ENCODE peak calls at places on chromosomes 7 and 10, in eight cellular contexts. C, L, S, O, Y, H, D and A are unnamed samples.

GRCh38 chr10:89163265-89163995 is 43.7 kb downstream of the CH25H start:
- DNase-seq in C (peak; percentile 86), L (no peak), S (peak; percentile 53), O (peak; percentile 47), Y (no peak), H (peak; percentile 58), D (peak; percentile 84), A (no peak)

GRCh38 chr7:39086638-39087360 is 109.1 kb downstream of the POU6F2 start:
- DNase-seq in C (no peak), L (no peak), S (no peak), O (no peak), Y (no peak), H (no peak), D (no peak), A (no peak)

GRCh38 chr7:75638607-75639070 is 100.1 kb downstream of the HIP1 start:
- DNase-seq in C (no peak), L (peak; percentile 48), S (peak; percentile 87), O (peak; percentile 59), Y (peak; percentile 80), H (no peak), D (no peak), A (peak; percentile 8)

GRCh38 chr7:46996972-46997371 is 584.9 kb downstream of the TNS3 start:
- DNase-seq in C (no peak), L (no peak), S (no peak), O (peak; percentile 10), Y (no peak), H (no peak), D (no peak), A (no peak)

GRCh38 chr7:102426268-102427031 is 6.9 kb upstream of the ORAI2 start:
- DNase-seq in C (no peak), L (no peak), S (no peak), O (no peak), Y (peak; percentile 74), H (no peak), D (no peak), A (no peak)

GRCh38 chr7:33909312-33909711 is 4.0 kb downstream of the BMPER start:
- DNase-seq in C (no peak), L (no peak), S (no peak), O (no peak), Y (no peak), H (no peak), D (no peak), A (no peak)

GRCh38 chr7:15130666-15131541 is 228.4 kb upstream of the DGKB start:
- DNase-seq in C (peak; percentile 39), L (peak; percentile 79), S (no peak), O (peak; percentile 49), Y (no peak), H (peak; percentile 8), D (peak; percentile 89), A (peak; percentile 47)

GRCh38 chr10:71212249-71213126 is at the start of gene UNC5B:
- DNase-seq in C (peak; percentile 88), L (peak; percentile 90), S (peak; percentile 97), O (peak; percentile 95), Y (peak; percentile 96), H (peak; percentile 46), D (peak; percentile 53), A (peak; percentile 81)

GRCh38 chr7:91713669-91714068 is 166.8 kb downstream of the MTERF1 start:
- DNase-seq in C (no peak), L (no peak), S (no peak), O (no peak), Y (no peak), H (no peak), D (peak; percentile 46), A (no peak)

GRCh38 chr7:50342616-50343114 is 38.1 kb downstream of the IKZF1 start:
- DNase-seq in C (no peak), L (no peak), S (no peak), O (peak; percentile 2), Y (no peak), H (no peak), D (no peak), A (no peak)

GRCh38 chr7:129435414-129435829 is 1.2 kb downstream of the STRIP2 start:
- DNase-seq in C (no peak), L (no peak), S (no peak), O (no peak), Y (no peak), H (no peak), D (peak; percentile 15), A (no peak)

GRCh38 chr10:1465421-1465902 is 271.9 kb downstream of the ADARB2 start:
- DNase-seq in C (no peak), L (no peak), S (no peak), O (no peak), Y (peak; percentile 55), H (no peak), D (peak; percentile 23), A (no peak)

GRCh38 chr7:66669088-66669487 is 40.4 kb downstream of the KCTD7 start:
- DNase-seq in C (no peak), L (no peak), S (peak; percentile 40), O (peak; percentile 28), Y (no peak), H (no peak), D (no peak), A (no peak)

GRCh38 chr10:49678827-49679479 is 498 bp upstream of the C10orf53 start:
- DNase-seq in C (no peak), L (no peak), S (no peak), O (no peak), Y (no peak), H (no peak), D (no peak), A (no peak)

GRCh38 chr10:36023939-36024338 is 381.8 kb upstream of the FZD8 start:
- DNase-seq in C (peak; percentile 95), L (peak; percentile 55), S (no peak), O (peak; percentile 56), Y (no peak), H (peak; percentile 86), D (peak; percentile 85), A (peak; percentile 71)

GRCh38 chr7:142300689-142301088 is 42.8 kb upstream of the PRSS58 start:
- DNase-seq in C (no peak), L (no peak), S (no peak), O (no peak), Y (no peak), H (no peak), D (no peak), A (no peak)

GRCh38 chr7:142301923-142302550 is 44.2 kb upstream of the PRSS58 start:
- DNase-seq in C (no peak), L (peak; percentile 6), S (no peak), O (no peak), Y (no peak), H (no peak), D (peak; percentile 22), A (peak; percentile 10)

GRCh38 chr7:142307246-142307900 is 49.5 kb upstream of the PRSS58 start:
- DNase-seq in C (no peak), L (no peak), S (no peak), O (no peak), Y (no peak), H (no peak), D (no peak), A (no peak)

GRCh38 chr7:142301299-142301698 is 43.4 kb upstream of the PRSS58 start:
- DNase-seq in C (no peak), L (no peak), S (no peak), O (no peak), Y (no peak), H (no peak), D (no peak), A (no peak)

GRCh38 chr7:142303650-142304049 is 45.8 kb upstream of the PRSS58 start:
- DNase-seq in C (no peak), L (no peak), S (no peak), O (no peak), Y (no peak), H (no peak), D (peak; percentile 25), A (no peak)
- TF ChIP-seq CTCF in C (no peak), L (no peak), S (no peak), O (no peak), Y (peak; percentile 30), H (no peak), D (peak; percentile 23), A (peak; percentile 59)

GRCh38 chr10:44294726-44295412 is 90.0 kb downstream of the CXCL12 start:
- DNase-seq in C (no peak), L (no peak), S (no peak), O (no peak), Y (no peak), H (no peak), D (no peak), A (no peak)
- TF ChIP-seq CTCF in C (no peak), L (no peak), S (no peak), O (no peak), Y (no peak), H (no peak), D (no peak), A (no peak)

DNA sequence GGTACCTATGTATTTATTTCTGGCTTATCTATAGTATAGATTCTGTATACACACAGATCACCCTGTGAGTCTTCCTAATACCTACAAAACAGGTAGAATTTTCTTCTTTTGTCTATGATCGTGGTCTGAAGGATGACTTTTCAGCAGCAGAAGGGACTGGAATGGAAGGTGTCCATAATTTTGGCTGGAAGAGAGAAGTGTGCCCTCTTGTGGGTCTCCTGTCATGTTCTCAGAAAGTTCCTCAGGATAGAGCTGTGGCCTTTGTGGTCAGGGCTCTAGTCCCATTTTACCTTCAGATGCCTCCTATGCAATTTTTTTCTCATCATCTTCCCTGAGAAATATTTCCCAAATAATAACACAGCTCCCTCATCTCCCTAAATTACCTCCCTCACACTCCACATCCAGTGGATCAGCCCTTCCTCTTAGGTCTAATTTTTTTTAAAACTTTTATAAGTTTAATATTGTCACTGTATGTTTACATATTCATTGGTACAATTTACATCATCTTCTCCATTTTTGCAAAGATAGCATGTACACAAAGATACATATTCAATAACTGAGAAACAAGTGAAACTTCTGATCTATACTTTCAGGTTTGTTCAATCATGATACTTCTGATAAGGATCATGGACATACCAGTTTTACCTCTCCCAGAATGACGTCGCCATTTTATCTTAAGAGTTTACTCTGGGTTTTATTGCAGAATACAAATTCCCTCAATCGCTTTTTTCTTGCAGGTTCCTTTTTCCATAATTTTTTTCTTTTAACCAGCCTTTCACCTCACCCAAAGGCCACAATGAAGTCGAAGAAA is 112.7 kb downstream of the REEP3 start:
- DNase-seq in C (peak; percentile 44), L (peak; percentile 41), S (no peak), O (peak; percentile 64), Y (no peak), H (no peak), D (peak; percentile 46), A (peak; percentile 37)
- TF ChIP-seq CTCF in C (peak; percentile 61), L (peak; percentile 45), S (peak; percentile 42), O (peak; percentile 38), Y (peak; percentile 41), H (peak; percentile 53), D (peak; percentile 57), A (peak; percentile 78)

GRCh38 chr7:32037650-32038198 is 32.5 kb downstream of the PDE1C start:
- DNase-seq in C (no peak), L (no peak), S (no peak), O (no peak), Y (no peak), H (no peak), D (no peak), A (no peak)

GRCh38 chr7:32036557-32036956 is 33.6 kb downstream of the PDE1C start:
- DNase-seq in C (peak; percentile 37), L (peak; percentile 78), S (no peak), O (no peak), Y (no peak), H (no peak), D (peak; percentile 3), A (no peak)

GRCh38 chr7:32043688-32044087 is 26.5 kb downstream of the PDE1C start:
- DNase-seq in C (peak; percentile 42), L (peak; percentile 92), S (no peak), O (peak; percentile 43), Y (no peak), H (peak; percentile 17), D (no peak), A (no peak)

GRCh38 chr7:32042900-32043299 is 27.3 kb downstream of the PDE1C start:
- DNase-seq in C (no peak), L (no peak), S (no peak), O (no peak), Y (no peak), H (no peak), D (no peak), A (no peak)

GRCh38 chr7:32039000-32039756 is 31.0 kb downstream of the PDE1C start:
- DNase-seq in C (no peak), L (no peak), S (no peak), O (no peak), Y (no peak), H (no peak), D (no peak), A (no peak)
- TF ChIP-seq CTCF in C (no peak), L (no peak), S (no peak), O (no peak), Y (no peak), H (no peak), D (no peak), A (no peak)